ENCODE peak calls at places on chromosomes 1 and 21, in five cellular contexts. One of them, this sample, is unnamed.

GRCh38 chr1:236064674-236065508 is at the start of gene NID1:
- DNase-seq in mesendoderm: peak; percentile 88
- DNase-seq in IMR-90: peak; percentile 79
- DNase-seq in H1: peak; percentile 39
- DNase-seq in mesenchymal stem cell: peak; percentile 91
- DNase-seq in this sample: peak; percentile 89

GRCh38 chr1:51518033-51518729 is 885 bp downstream of the EPS15 start:
- DNase-seq in mesendoderm: peak; percentile 91
- DNase-seq in IMR-90: peak; percentile 28
- DNase-seq in H1: no peak
- DNase-seq in mesenchymal stem cell: peak; percentile 60
- DNase-seq in this sample: peak; percentile 67

GRCh38 chr1:178412400-178412770 is 84.4 kb downstream of the CLEC20A start:
- DNase-seq in mesendoderm: no peak
- DNase-seq in IMR-90: peak; percentile 70
- DNase-seq in H1: no peak
- DNase-seq in mesenchymal stem cell: peak; percentile 37
- DNase-seq in this sample: no peak

GRCh38 chr1:48207131-48207530 is 15.4 kb upstream of the SLC5A9 start:
- DNase-seq in mesendoderm: no peak
- DNase-seq in IMR-90: no peak
- DNase-seq in H1: no peak
- DNase-seq in mesenchymal stem cell: no peak
- DNase-seq in this sample: no peak

GRCh38 chr1:43987159-43988022 is 4.0 kb upstream of the CCDC24 start:
- DNase-seq in mesendoderm: no peak
- DNase-seq in IMR-90: peak; percentile 55
- DNase-seq in H1: no peak
- DNase-seq in mesenchymal stem cell: peak; percentile 50
- DNase-seq in this sample: no peak

GRCh38 chr1:11281518-11282331 is 8.7 kb downstream of the UBIAD1 start:
- DNase-seq in mesendoderm: no peak
- DNase-seq in IMR-90: peak; percentile 98
- DNase-seq in H1: no peak
- DNase-seq in mesenchymal stem cell: no peak
- DNase-seq in this sample: no peak

GRCh38 chr1:234960722-234961467 is 167.7 kb downstream of the TOMM20 start:
- DNase-seq in mesendoderm: no peak
- DNase-seq in IMR-90: peak; percentile 67
- DNase-seq in H1: no peak
- DNase-seq in mesenchymal stem cell: peak; percentile 48
- DNase-seq in this sample: no peak

GRCh38 chr1:147545133-147545532 is 3.8 kb downstream of the BCL9 start:
- DNase-seq in mesendoderm: peak; percentile 92
- DNase-seq in IMR-90: peak; percentile 63
- DNase-seq in H1: peak; percentile 56
- DNase-seq in mesenchymal stem cell: no peak
- DNase-seq in this sample: peak; percentile 66

GRCh38 chr1:161168906-161169305 is 2.7 kb downstream of the PPOX start:
- DNase-seq in mesendoderm: no peak
- DNase-seq in IMR-90: no peak
- DNase-seq in H1: no peak
- DNase-seq in mesenchymal stem cell: no peak
- DNase-seq in this sample: no peak

GRCh38 chr1:181398544-181398943 is 84.8 kb upstream of the CACNA1E start:
- DNase-seq in mesendoderm: no peak
- DNase-seq in IMR-90: no peak
- DNase-seq in H1: no peak
- DNase-seq in mesenchymal stem cell: no peak
- DNase-seq in this sample: no peak

GRCh38 chr1:227363825-227364224 is 45.5 kb upstream of the CDC42BPA start:
- DNase-seq in mesendoderm: no peak
- DNase-seq in IMR-90: no peak
- DNase-seq in H1: no peak
- DNase-seq in mesenchymal stem cell: no peak
- DNase-seq in this sample: no peak

GRCh38 chr1:116886532-116886931 is 23.2 kb upstream of the PTGFRN start:
- DNase-seq in mesendoderm: peak; percentile 62
- DNase-seq in IMR-90: peak; percentile 18
- DNase-seq in H1: no peak
- DNase-seq in mesenchymal stem cell: peak; percentile 68
- DNase-seq in this sample: no peak

GRCh38 chr1:19975423-19976193 is 3.8 kb downstream of the PLA2G2A start:
- DNase-seq in mesendoderm: no peak
- DNase-seq in IMR-90: no peak
- DNase-seq in H1: no peak
- DNase-seq in mesenchymal stem cell: no peak
- DNase-seq in this sample: no peak

GRCh38 chr1:147267711-147268110 is 25.2 kb downstream of the CHD1L start:
- DNase-seq in mesendoderm: no peak
- DNase-seq in IMR-90: no peak
- DNase-seq in H1: no peak
- DNase-seq in mesenchymal stem cell: no peak
- DNase-seq in this sample: no peak

GRCh38 chr1:9416918-9417500 is 122.3 kb upstream of the SLC25A33 start:
- DNase-seq in mesendoderm: no peak
- DNase-seq in IMR-90: no peak
- DNase-seq in H1: no peak
- DNase-seq in mesenchymal stem cell: no peak
- DNase-seq in this sample: no peak

GRCh38 chr1:178501705-178502329 is 5.1 kb upstream of the CLEC20A start:
- DNase-seq in mesendoderm: peak; percentile 82
- DNase-seq in IMR-90: peak; percentile 64
- DNase-seq in H1: peak; percentile 56
- DNase-seq in mesenchymal stem cell: peak; percentile 65
- DNase-seq in this sample: peak; percentile 87

GRCh38 chr1:11462224-11462923 is 16.6 kb upstream of the DISP3 start:
- DNase-seq in mesendoderm: no peak
- DNase-seq in IMR-90: no peak
- DNase-seq in H1: no peak
- DNase-seq in mesenchymal stem cell: no peak
- DNase-seq in this sample: no peak

GRCh38 chr21:35257413-35257812 is 208.3 kb upstream of the RUNX1 start:
- DNase-seq in mesendoderm: no peak
- DNase-seq in IMR-90: peak; percentile 96
- DNase-seq in H1: no peak
- DNase-seq in mesenchymal stem cell: peak; percentile 90
- DNase-seq in this sample: no peak

GRCh38 chr21:35849131-35849530 is 211.2 kb downstream of the SETD4 start:
- DNase-seq in mesendoderm: no peak
- DNase-seq in IMR-90: peak; percentile 24
- DNase-seq in H1: no peak
- DNase-seq in mesenchymal stem cell: no peak
- DNase-seq in this sample: no peak

GRCh38 chr1:10059329-10059691 is 26.6 kb downstream of the UBE4B start:
- DNase-seq in mesendoderm: no peak
- DNase-seq in IMR-90: no peak
- DNase-seq in H1: no peak
- DNase-seq in mesenchymal stem cell: no peak
- DNase-seq in this sample: no peak

GRCh38 chr1:60942291-60942690 is 140.1 kb upstream of the NFIA start:
- DNase-seq in mesendoderm: peak; percentile 52
- DNase-seq in IMR-90: no peak
- DNase-seq in H1: no peak
- DNase-seq in mesenchymal stem cell: no peak
- DNase-seq in this sample: no peak

GRCh38 chr21:32524010-32524719 is 61.2 kb downstream of the TCP10L start:
- DNase-seq in mesendoderm: peak; percentile 65
- DNase-seq in IMR-90: peak; percentile 83
- DNase-seq in H1: no peak
- DNase-seq in mesenchymal stem cell: peak; percentile 24
- DNase-seq in this sample: no peak

GRCh38 chr1:35883681-35884155 is 709 bp downstream of the AGO1 start:
- DNase-seq in mesendoderm: peak; percentile 84
- DNase-seq in IMR-90: peak; percentile 16
- DNase-seq in H1: peak; percentile 76
- DNase-seq in mesenchymal stem cell: peak; percentile 50
- DNase-seq in this sample: peak; percentile 95

GRCh38 chr1:235724716-235725115 is 75.1 kb upstream of the GNG4 start:
- DNase-seq in mesendoderm: no peak
- DNase-seq in IMR-90: no peak
- DNase-seq in H1: no peak
- DNase-seq in mesenchymal stem cell: no peak
- DNase-seq in this sample: no peak

GRCh38 chr21:38434913-38435533 is 63.3 kb downstream of the ERG start:
- DNase-seq in mesendoderm: no peak
- DNase-seq in IMR-90: peak; percentile 34
- DNase-seq in H1: no peak
- DNase-seq in mesenchymal stem cell: peak; percentile 57
- DNase-seq in this sample: no peak

GRCh38 chr1:52917591-52917990 is 3.9 kb downstream of the ECHDC2 start:
- DNase-seq in mesendoderm: no peak
- DNase-seq in IMR-90: no peak
- DNase-seq in H1: no peak
- DNase-seq in mesenchymal stem cell: peak; percentile 23
- DNase-seq in this sample: no peak

GRCh38 chr21:19228241-19228640 is 824.7 kb upstream of the TMPRSS15 start:
- DNase-seq in mesendoderm: no peak
- DNase-seq in IMR-90: no peak
- DNase-seq in H1: no peak
- DNase-seq in mesenchymal stem cell: peak; percentile 0
- DNase-seq in this sample: no peak

GRCh38 chr1:176515310-176515709 is 52.3 kb downstream of the PAPPA2 start:
- DNase-seq in mesendoderm: peak; percentile 37
- DNase-seq in IMR-90: peak; percentile 8
- DNase-seq in H1: no peak
- DNase-seq in mesenchymal stem cell: peak; percentile 75
- DNase-seq in this sample: no peak

GRCh38 chr1:185561629-185562028 is 172.6 kb upstream of the HMCN1 start:
- DNase-seq in mesendoderm: no peak
- DNase-seq in IMR-90: peak; percentile 33
- DNase-seq in H1: no peak
- DNase-seq in mesenchymal stem cell: peak; percentile 42
- DNase-seq in this sample: no peak

GRCh38 chr1:12481928-12482327 is 136.1 kb downstream of the DHRS3 start:
- DNase-seq in mesendoderm: no peak
- DNase-seq in IMR-90: no peak
- DNase-seq in H1: no peak
- DNase-seq in mesenchymal stem cell: no peak
- DNase-seq in this sample: no peak

GRCh38 chr1:117130526-117130925 is 9.0 kb upstream of the TRIM45 start:
- DNase-seq in mesendoderm: no peak
- DNase-seq in IMR-90: no peak
- DNase-seq in H1: no peak
- DNase-seq in mesenchymal stem cell: no peak
- DNase-seq in this sample: no peak

GRCh38 chr1:56403321-56403720 is 176.0 kb downstream of the PLPP3 start:
- DNase-seq in mesendoderm: no peak
- DNase-seq in IMR-90: peak; percentile 23
- DNase-seq in H1: no peak
- DNase-seq in mesenchymal stem cell: peak; percentile 43
- DNase-seq in this sample: no peak

GRCh38 chr1:33089457-33089856 is 8.5 kb downstream of the AZIN2 start:
- DNase-seq in mesendoderm: no peak
- DNase-seq in IMR-90: no peak
- DNase-seq in H1: no peak
- DNase-seq in mesenchymal stem cell: no peak
- DNase-seq in this sample: no peak

GRCh38 chr1:211697356-211697755 is 21.9 kb upstream of the NEK2 start:
- DNase-seq in mesendoderm: no peak
- DNase-seq in IMR-90: no peak
- DNase-seq in H1: no peak
- DNase-seq in mesenchymal stem cell: no peak
- DNase-seq in this sample: no peak

DNA sequence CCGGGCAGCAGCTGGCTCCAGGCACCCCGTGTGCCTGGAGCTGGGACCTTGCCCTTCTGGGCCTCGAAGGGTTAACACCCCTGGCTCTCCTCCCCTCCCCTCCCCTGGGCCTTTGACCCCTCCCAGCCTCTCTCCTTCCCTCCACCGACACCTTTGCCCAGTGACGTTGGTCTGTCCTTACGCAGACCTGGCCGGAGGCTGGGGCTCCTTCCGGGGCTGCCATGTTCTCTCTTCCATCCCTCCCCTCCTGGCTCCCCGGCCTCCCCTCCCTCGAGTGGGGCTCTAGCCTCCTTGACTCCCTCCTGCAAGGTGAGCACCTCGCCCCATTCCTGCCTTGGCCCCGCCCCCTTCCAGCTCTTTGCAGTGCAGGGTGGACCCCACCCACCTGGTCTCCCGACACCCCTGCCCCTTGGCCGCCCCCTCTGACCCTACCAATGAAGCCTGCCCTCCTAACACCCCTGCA is at the start of gene TMEM82:
- DNase-seq in mesendoderm: peak; percentile 73
- DNase-seq in IMR-90: no peak
- DNase-seq in H1: no peak
- DNase-seq in mesenchymal stem cell: no peak
- DNase-seq in this sample: peak; percentile 78
- H2BK15ac ChIP-seq in mesendoderm: no peak within 1 kb of the TSS
- H2BK15ac ChIP-seq in IMR-90: no peak within 1 kb of the TSS
- H2BK15ac ChIP-seq in H1: peak within 1 kb of the TSS; percentile 72
- H2BK15ac ChIP-seq in mesenchymal stem cell: no peak within 1 kb of the TSS
- H2BK15ac ChIP-seq in this sample: no peak within 1 kb of the TSS

DNA sequence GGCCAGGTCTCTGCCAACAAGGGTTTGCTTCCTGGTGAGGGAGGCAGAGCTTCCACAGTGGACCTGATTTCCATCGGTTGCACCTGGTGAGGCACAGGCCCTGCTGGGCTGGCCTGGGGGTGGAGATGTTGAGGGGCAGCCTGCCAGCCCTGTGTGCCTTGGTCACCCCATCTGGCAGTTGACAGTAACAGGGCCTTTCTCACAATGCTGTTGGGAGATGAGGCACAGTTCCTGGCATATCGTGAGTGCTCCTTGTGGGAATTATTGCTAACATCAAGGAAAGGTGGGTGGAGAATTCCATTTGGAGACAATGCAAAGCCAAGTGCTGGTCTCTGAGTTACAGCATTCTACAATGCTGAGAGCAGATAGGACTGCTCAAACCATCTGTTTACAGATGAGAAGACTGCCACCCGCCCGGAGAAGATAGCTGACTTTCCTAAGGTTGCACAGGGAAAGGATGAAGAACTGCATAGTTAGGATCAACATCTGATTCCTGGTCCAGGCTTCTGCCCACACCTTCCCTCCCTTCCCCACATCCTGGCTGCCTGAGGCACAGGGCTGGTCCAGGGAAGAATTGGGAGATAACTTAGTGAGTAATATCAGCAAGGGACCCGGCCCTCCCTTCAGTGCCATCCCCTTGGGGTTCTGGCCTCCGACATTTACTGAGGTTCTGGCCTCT is 1.8 kb downstream of the SERINC2 start:
- DNase-seq in mesendoderm: no peak
- DNase-seq in IMR-90: no peak
- DNase-seq in H1: no peak
- DNase-seq in mesenchymal stem cell: no peak
- DNase-seq in this sample: no peak
- H3K9ac ChIP-seq in mesendoderm: peak overlapping the region; percentile 96
- H3K9ac ChIP-seq in IMR-90: peak overlapping the region; percentile 96
- H3K9ac ChIP-seq in H1: peak overlapping the region; percentile 78
- H3K9ac ChIP-seq in mesenchymal stem cell: no peak overlapping the region
- H3K9ac ChIP-seq in this sample: peak overlapping the region; percentile 39

GRCh38 chr1:150561830-150562367 is 12.7 kb downstream of the ADAMTSL4 start:
- DNase-seq in mesendoderm: peak; percentile 95
- DNase-seq in IMR-90: peak; percentile 91
- DNase-seq in H1: peak; percentile 80
- DNase-seq in mesenchymal stem cell: peak; percentile 96
- DNase-seq in this sample: peak; percentile 94
- H2AK5ac ChIP-seq in mesendoderm: no peak overlapping the region
- H2AK5ac ChIP-seq in IMR-90: peak overlapping the region; percentile 93
- H2AK5ac ChIP-seq in H1: peak overlapping the region; percentile 54
- H2AK5ac ChIP-seq in mesenchymal stem cell: peak overlapping the region; percentile 100
- H2AK5ac ChIP-seq in this sample: peak overlapping the region; percentile 35

GRCh38 chr21:45390121-45390751 is 14.7 kb upstream of the COL18A1 start:
- DNase-seq in mesendoderm: no peak
- DNase-seq in IMR-90: no peak
- DNase-seq in H1: no peak
- DNase-seq in mesenchymal stem cell: no peak
- DNase-seq in this sample: no peak
- H2BK15ac ChIP-seq in mesendoderm: no peak overlapping the region
- H2BK15ac ChIP-seq in IMR-90: no peak overlapping the region
- H2BK15ac ChIP-seq in H1: no peak overlapping the region
- H2BK15ac ChIP-seq in mesenchymal stem cell: peak overlapping the region; percentile 71
- H2BK15ac ChIP-seq in this sample: no peak overlapping the region

This sample was measured in H9.